ENCODE peak calls at places on chromosomes 5 and 9, in five cellular contexts. One of them, this sample, is unnamed.

GRCh38 chr5:60404171-60404570 is 295.8 kb downstream of the DEPDC1B start:
- DNase-seq in CD8-positive, alpha-beta memory T cell: no peak
- DNase-seq in CD4-positive, alpha-beta memory T cell: no peak
- DNase-seq in lung: no peak
- DNase-seq in fibroblast of the aortic adventitia: peak
- DNase-seq in this sample: no peak

GRCh38 chr5:127450046-127450445 is 67.4 kb upstream of the PRRC1 start:
- DNase-seq in CD8-positive, alpha-beta memory T cell: no peak
- DNase-seq in CD4-positive, alpha-beta memory T cell: no peak
- DNase-seq in lung: no peak
- DNase-seq in fibroblast of the aortic adventitia: no peak
- DNase-seq in this sample: no peak

GRCh38 chr9:101636247-101636646 is 41.5 kb upstream of the PPP3R2 start:
- DNase-seq in CD8-positive, alpha-beta memory T cell: no peak
- DNase-seq in CD4-positive, alpha-beta memory T cell: no peak
- DNase-seq in lung: no peak
- DNase-seq in fibroblast of the aortic adventitia: no peak
- DNase-seq in this sample: no peak

GRCh38 chr9:128249558-128249913 is 26.3 kb downstream of the GOLGA2 start:
- DNase-seq in CD8-positive, alpha-beta memory T cell: no peak
- DNase-seq in CD4-positive, alpha-beta memory T cell: no peak
- DNase-seq in lung: no peak
- DNase-seq in fibroblast of the aortic adventitia: no peak
- DNase-seq in this sample: no peak

GRCh38 chr9:38619556-38620447 is 594 bp downstream of the ANKRD18A start:
- DNase-seq in CD8-positive, alpha-beta memory T cell: no peak
- DNase-seq in CD4-positive, alpha-beta memory T cell: peak
- DNase-seq in lung: no peak
- DNase-seq in fibroblast of the aortic adventitia: no peak
- DNase-seq in this sample: peak

GRCh38 chr5:45623855-45624254 is 72.3 kb downstream of the HCN1 start:
- DNase-seq in CD8-positive, alpha-beta memory T cell: no peak
- DNase-seq in CD4-positive, alpha-beta memory T cell: no peak
- DNase-seq in lung: no peak
- DNase-seq in fibroblast of the aortic adventitia: no peak
- DNase-seq in this sample: no peak

GRCh38 chr9:16341176-16341575 is 529.3 kb downstream of the BNC2 start:
- DNase-seq in CD8-positive, alpha-beta memory T cell: no peak
- DNase-seq in CD4-positive, alpha-beta memory T cell: no peak
- DNase-seq in lung: no peak
- DNase-seq in fibroblast of the aortic adventitia: peak
- DNase-seq in this sample: no peak

GRCh38 chr5:38641003-38641402 is 84.6 kb upstream of the LIFR start:
- DNase-seq in CD8-positive, alpha-beta memory T cell: no peak
- DNase-seq in CD4-positive, alpha-beta memory T cell: no peak
- DNase-seq in lung: no peak
- DNase-seq in fibroblast of the aortic adventitia: no peak
- DNase-seq in this sample: no peak

GRCh38 chr9:104743377-104743985 is 4.0 kb upstream of the NIPSNAP3A start:
- DNase-seq in CD8-positive, alpha-beta memory T cell: no peak
- DNase-seq in CD4-positive, alpha-beta memory T cell: peak
- DNase-seq in lung: no peak
- DNase-seq in fibroblast of the aortic adventitia: peak
- DNase-seq in this sample: peak

GRCh38 chr9:132239999-132240859 is 78.4 kb downstream of the NTNG2 start:
- DNase-seq in CD8-positive, alpha-beta memory T cell: no peak
- DNase-seq in CD4-positive, alpha-beta memory T cell: no peak
- DNase-seq in lung: no peak
- DNase-seq in fibroblast of the aortic adventitia: no peak
- DNase-seq in this sample: no peak
- H3K4me3 ChIP-seq in CD8-positive, alpha-beta memory T cell: peak
- H3K4me3 ChIP-seq in CD4-positive, alpha-beta memory T cell: peak
- H3K4me3 ChIP-seq in lung: no peak
- H3K4me3 ChIP-seq in fibroblast of the aortic adventitia: no peak
- H3K4me3 ChIP-seq in this sample: no peak

GRCh38 chr5:88502179-88503064 is 233.8 kb upstream of the TMEM161B start:
- DNase-seq in CD8-positive, alpha-beta memory T cell: no peak
- DNase-seq in CD4-positive, alpha-beta memory T cell: peak
- DNase-seq in lung: no peak
- DNase-seq in fibroblast of the aortic adventitia: peak
- DNase-seq in this sample: peak
- H3K4me3 ChIP-seq in CD8-positive, alpha-beta memory T cell: peak
- H3K4me3 ChIP-seq in CD4-positive, alpha-beta memory T cell: peak
- H3K4me3 ChIP-seq in lung: no peak
- H3K4me3 ChIP-seq in fibroblast of the aortic adventitia: peak
- H3K4me3 ChIP-seq in this sample: peak

GRCh38 chr9:131971482-131972074 is 108.1 kb downstream of the MED27 start:
- DNase-seq in CD8-positive, alpha-beta memory T cell: no peak
- DNase-seq in CD4-positive, alpha-beta memory T cell: no peak
- DNase-seq in lung: no peak
- DNase-seq in fibroblast of the aortic adventitia: no peak
- DNase-seq in this sample: no peak

GRCh38 chr9:131969469-131969989 is 110.1 kb downstream of the MED27 start:
- DNase-seq in CD8-positive, alpha-beta memory T cell: no peak
- DNase-seq in CD4-positive, alpha-beta memory T cell: no peak
- DNase-seq in lung: no peak
- DNase-seq in fibroblast of the aortic adventitia: no peak
- DNase-seq in this sample: no peak

GRCh38 chr9:131968632-131969031 is 111.0 kb downstream of the MED27 start:
- DNase-seq in CD8-positive, alpha-beta memory T cell: no peak
- DNase-seq in CD4-positive, alpha-beta memory T cell: no peak
- DNase-seq in lung: no peak
- DNase-seq in fibroblast of the aortic adventitia: no peak
- DNase-seq in this sample: no peak

GRCh38 chr9:131976157-131976740 is 103.4 kb downstream of the MED27 start:
- DNase-seq in CD8-positive, alpha-beta memory T cell: no peak
- DNase-seq in CD4-positive, alpha-beta memory T cell: no peak
- DNase-seq in lung: no peak
- DNase-seq in fibroblast of the aortic adventitia: no peak
- DNase-seq in this sample: no peak

DNA sequence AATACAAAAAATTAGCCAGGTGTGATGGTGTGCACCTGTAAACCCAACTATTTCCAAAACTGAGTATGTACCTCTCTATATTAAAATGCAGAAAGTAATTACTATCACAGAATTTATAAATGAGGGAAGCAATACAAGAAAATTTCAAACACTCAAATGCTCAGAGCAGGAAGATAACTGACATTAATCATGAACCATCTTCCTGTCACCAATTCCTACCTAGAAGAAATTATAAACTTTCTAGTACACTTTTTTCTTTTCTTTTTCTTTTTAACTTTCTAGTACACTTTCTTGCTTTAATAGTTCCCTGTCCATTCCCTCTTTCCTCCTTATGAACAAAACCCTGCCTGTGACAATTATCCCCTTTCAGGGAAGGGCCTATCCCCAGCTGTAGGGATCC is 106.8 kb downstream of the MED27 start:
- DNase-seq in CD8-positive, alpha-beta memory T cell: no peak
- DNase-seq in CD4-positive, alpha-beta memory T cell: no peak
- DNase-seq in lung: no peak
- DNase-seq in fibroblast of the aortic adventitia: no peak
- DNase-seq in this sample: no peak
- H3K4me3 ChIP-seq in CD8-positive, alpha-beta memory T cell: no peak
- H3K4me3 ChIP-seq in CD4-positive, alpha-beta memory T cell: no peak
- H3K4me3 ChIP-seq in lung: no peak
- H3K4me3 ChIP-seq in fibroblast of the aortic adventitia: no peak
- H3K4me3 ChIP-seq in this sample: no peak

GRCh38 chr9:1051286-1052118 is 1.3 kb downstream of the DMRT2 start:
- DNase-seq in CD8-positive, alpha-beta memory T cell: no peak
- DNase-seq in CD4-positive, alpha-beta memory T cell: no peak
- DNase-seq in lung: no peak
- DNase-seq in fibroblast of the aortic adventitia: no peak
- DNase-seq in this sample: peak

GRCh38 chr9:1050125-1050895 is at the start of gene DMRT2:
- DNase-seq in CD8-positive, alpha-beta memory T cell: no peak
- DNase-seq in CD4-positive, alpha-beta memory T cell: no peak
- DNase-seq in lung: peak
- DNase-seq in fibroblast of the aortic adventitia: peak
- DNase-seq in this sample: peak

GRCh38 chr9:1047605-1048235 is 2.4 kb upstream of the DMRT2 start:
- DNase-seq in CD8-positive, alpha-beta memory T cell: no peak
- DNase-seq in CD4-positive, alpha-beta memory T cell: no peak
- DNase-seq in lung: no peak
- DNase-seq in fibroblast of the aortic adventitia: peak
- DNase-seq in this sample: peak

GRCh38 chr9:1048853-1049252 is 1.3 kb upstream of the DMRT2 start:
- DNase-seq in CD8-positive, alpha-beta memory T cell: no peak
- DNase-seq in CD4-positive, alpha-beta memory T cell: no peak
- DNase-seq in lung: no peak
- DNase-seq in fibroblast of the aortic adventitia: no peak
- DNase-seq in this sample: no peak

DNA sequence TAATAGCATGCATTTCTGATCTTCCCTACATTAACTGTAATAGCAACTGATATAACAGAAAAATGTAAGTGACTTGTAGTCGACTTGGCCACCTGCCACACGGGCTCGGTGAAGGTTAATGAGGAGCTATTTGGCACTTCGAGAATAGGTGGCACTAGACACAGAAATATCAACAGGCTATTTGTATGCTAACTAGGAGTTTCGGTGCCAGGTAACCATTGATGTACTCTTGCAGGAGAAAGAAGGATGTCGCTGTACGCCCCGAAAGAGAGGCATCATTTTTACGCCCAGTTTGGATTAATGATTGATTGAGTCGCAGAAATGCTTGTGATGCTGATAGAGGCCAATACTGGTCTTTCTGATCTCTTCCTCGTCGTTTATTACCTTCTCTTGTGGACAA is 516 bp upstream of the DMRT2 start:
- DNase-seq in CD8-positive, alpha-beta memory T cell: no peak
- DNase-seq in CD4-positive, alpha-beta memory T cell: no peak
- DNase-seq in lung: no peak
- DNase-seq in fibroblast of the aortic adventitia: no peak
- DNase-seq in this sample: no peak
- H3K4me3 ChIP-seq in CD8-positive, alpha-beta memory T cell: no peak
- H3K4me3 ChIP-seq in CD4-positive, alpha-beta memory T cell: no peak
- H3K4me3 ChIP-seq in lung: no peak
- H3K4me3 ChIP-seq in fibroblast of the aortic adventitia: no peak
- H3K4me3 ChIP-seq in this sample: peak

DNA sequence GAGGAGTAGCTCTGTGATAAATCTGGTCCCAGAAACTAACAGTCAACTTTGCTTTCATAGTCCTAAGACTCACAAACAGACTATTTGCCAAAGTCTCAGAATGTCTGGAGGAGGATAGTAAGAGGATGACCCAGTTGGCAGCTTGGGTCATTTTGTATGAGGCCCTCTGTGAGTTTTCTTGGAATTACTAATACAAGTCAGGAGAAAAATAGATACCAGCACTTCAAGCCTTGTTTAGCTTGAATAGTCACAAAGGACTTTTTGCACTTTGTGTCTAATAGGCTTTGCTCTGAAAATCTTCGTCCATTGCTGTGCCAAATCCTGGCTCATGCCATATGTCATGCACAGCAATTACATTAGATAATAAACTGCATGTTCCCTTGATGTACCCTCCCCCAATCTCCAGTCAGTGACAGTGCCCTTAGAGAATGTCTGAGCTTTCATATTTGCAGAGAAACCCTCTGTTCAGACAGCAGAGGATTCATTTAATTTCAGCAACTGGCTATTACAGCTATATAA is 612.8 kb downstream of the CSNK1G3 start:
- DNase-seq in CD8-positive, alpha-beta memory T cell: no peak
- DNase-seq in CD4-positive, alpha-beta memory T cell: no peak
- DNase-seq in lung: no peak
- DNase-seq in fibroblast of the aortic adventitia: no peak
- DNase-seq in this sample: no peak
- H3K4me3 ChIP-seq in CD8-positive, alpha-beta memory T cell: no peak
- H3K4me3 ChIP-seq in CD4-positive, alpha-beta memory T cell: no peak
- H3K4me3 ChIP-seq in lung: no peak
- H3K4me3 ChIP-seq in fibroblast of the aortic adventitia: no peak
- H3K4me3 ChIP-seq in this sample: no peak

GRCh38 chr9:5510360-5510931 is at the start of gene PDCD1LG2:
- DNase-seq in CD8-positive, alpha-beta memory T cell: no peak
- DNase-seq in CD4-positive, alpha-beta memory T cell: no peak
- DNase-seq in lung: no peak
- DNase-seq in fibroblast of the aortic adventitia: peak
- DNase-seq in this sample: peak
- H3K4me3 ChIP-seq in CD8-positive, alpha-beta memory T cell: peak
- H3K4me3 ChIP-seq in CD4-positive, alpha-beta memory T cell: peak
- H3K4me3 ChIP-seq in lung: no peak
- H3K4me3 ChIP-seq in fibroblast of the aortic adventitia: peak
- H3K4me3 ChIP-seq in this sample: peak

GRCh38 chr9:134162926-134163373 is 1.4 kb downstream of the RNU6ATAC start:
- DNase-seq in CD8-positive, alpha-beta memory T cell: no peak
- DNase-seq in CD4-positive, alpha-beta memory T cell: no peak
- DNase-seq in lung: no peak
- DNase-seq in fibroblast of the aortic adventitia: no peak
- DNase-seq in this sample: no peak

GRCh38 chr9:134162212-134162775 is 2.1 kb downstream of the RNU6ATAC start:
- DNase-seq in CD8-positive, alpha-beta memory T cell: no peak
- DNase-seq in CD4-positive, alpha-beta memory T cell: no peak
- DNase-seq in lung: no peak
- DNase-seq in fibroblast of the aortic adventitia: no peak
- DNase-seq in this sample: no peak

GRCh38 chr9:134164879-134165278 is 515 bp upstream of the RNU6ATAC start:
- DNase-seq in CD8-positive, alpha-beta memory T cell: no peak
- DNase-seq in CD4-positive, alpha-beta memory T cell: no peak
- DNase-seq in lung: no peak
- DNase-seq in fibroblast of the aortic adventitia: no peak
- DNase-seq in this sample: no peak

GRCh38 chr9:134161647-134162046 is 2.7 kb downstream of the RNU6ATAC start:
- DNase-seq in CD8-positive, alpha-beta memory T cell: no peak
- DNase-seq in CD4-positive, alpha-beta memory T cell: no peak
- DNase-seq in lung: no peak
- DNase-seq in fibroblast of the aortic adventitia: no peak
- DNase-seq in this sample: no peak

DNA sequence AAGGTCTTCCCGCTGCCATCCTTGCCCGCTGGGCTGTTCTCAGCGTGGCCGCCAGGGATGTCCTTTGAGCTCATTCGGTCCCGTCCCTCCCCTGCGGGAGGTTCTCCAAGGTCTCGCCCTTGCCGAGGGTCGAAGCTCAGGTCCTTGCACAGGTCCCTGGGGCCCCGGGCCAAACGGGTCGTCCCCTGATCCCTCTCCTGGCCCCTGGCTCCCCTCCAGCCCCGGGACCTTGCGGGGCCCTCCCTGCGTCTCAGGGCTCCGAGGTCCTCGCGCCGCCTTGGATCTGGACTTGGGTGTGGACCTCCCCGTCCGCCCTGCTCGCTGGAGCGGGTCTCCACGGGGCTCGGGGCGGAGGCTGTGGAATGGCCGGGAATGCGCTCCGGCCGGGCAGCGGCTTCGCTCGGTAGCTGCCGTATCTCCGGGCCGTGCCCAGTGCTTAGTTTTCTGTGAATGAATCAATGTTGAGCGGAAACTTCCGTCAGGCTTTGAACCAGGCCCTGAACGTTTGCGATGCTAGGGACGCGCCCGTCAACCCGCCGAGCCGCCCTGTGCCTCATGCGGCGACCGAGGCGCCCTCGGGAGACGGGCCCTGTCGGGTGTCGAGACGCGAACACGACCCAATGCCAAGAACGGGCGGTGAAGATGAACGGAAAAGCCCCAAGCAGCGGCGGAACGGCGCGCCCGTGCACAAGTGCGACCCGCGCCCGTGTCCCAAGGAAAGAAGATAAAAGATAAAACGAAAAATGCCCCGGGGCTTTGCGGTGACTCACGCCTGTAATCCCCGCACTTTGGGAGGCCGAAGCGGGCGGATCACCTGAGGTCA is 779 bp downstream of the RNU6ATAC start:
- DNase-seq in CD8-positive, alpha-beta memory T cell: peak
- DNase-seq in CD4-positive, alpha-beta memory T cell: peak
- DNase-seq in lung: peak
- DNase-seq in fibroblast of the aortic adventitia: peak
- DNase-seq in this sample: peak
- H3K4me3 ChIP-seq in CD8-positive, alpha-beta memory T cell: no peak
- H3K4me3 ChIP-seq in CD4-positive, alpha-beta memory T cell: no peak
- H3K4me3 ChIP-seq in lung: peak
- H3K4me3 ChIP-seq in fibroblast of the aortic adventitia: peak
- H3K4me3 ChIP-seq in this sample: no peak